ENCODE peak calls at places on chromosomes 12 and 14, in nine cellular contexts. One of them, this sample, is unnamed.

GRCh38 chr12:93484315-93484981 is 17.1 kb downstream of the MRPL42 start:
- DNase-seq in Daoy: peak; percentile 54
- DNase-seq in GDM1: no peak
- DNase-seq in WTC11: no peak
- DNase-seq in tibial nerve: no peak
- DNase-seq in GM20000: no peak
- DNase-seq in Caki2: no peak
- DNase-seq in gastrocnemius medialis: no peak
- DNase-seq in CMK: no peak
- DNase-seq in this sample: no peak

GRCh38 chr12:52515927-52516831 is 4.0 kb downstream of the KRT5 start:
- DNase-seq in GM20000: no peak
- DNase-seq in GDM1: no peak
- DNase-seq in CMK: no peak
- DNase-seq in gastrocnemius medialis: no peak
- DNase-seq in WTC11: no peak
- DNase-seq in Daoy: peak; percentile 65
- DNase-seq in Caki2: no peak
- DNase-seq in tibial nerve: peak; percentile 4
- DNase-seq in this sample: no peak

GRCh38 chr12:59080101-59080500 is 159.8 kb upstream of the LRIG3 start:
- DNase-seq in gastrocnemius medialis: no peak
- DNase-seq in GM20000: no peak
- DNase-seq in GDM1: no peak
- DNase-seq in Caki2: no peak
- DNase-seq in Daoy: no peak
- DNase-seq in WTC11: no peak
- DNase-seq in CMK: no peak
- DNase-seq in tibial nerve: no peak
- DNase-seq in this sample: no peak

GRCh38 chr12:109871678-109872314 is 8.5 kb downstream of the GLTP start:
- DNase-seq in gastrocnemius medialis: no peak
- DNase-seq in Daoy: no peak
- DNase-seq in CMK: no peak
- DNase-seq in GM20000: no peak
- DNase-seq in Caki2: no peak
- DNase-seq in tibial nerve: no peak
- DNase-seq in WTC11: no peak
- DNase-seq in GDM1: no peak
- DNase-seq in this sample: no peak

GRCh38 chr12:1935700-1936378 is 17.4 kb upstream of the CACNA2D4 start:
- DNase-seq in CMK: no peak
- DNase-seq in GM20000: no peak
- DNase-seq in tibial nerve: no peak
- DNase-seq in gastrocnemius medialis: no peak
- DNase-seq in Caki2: no peak
- DNase-seq in WTC11: no peak
- DNase-seq in Daoy: peak; percentile 1
- DNase-seq in GDM1: no peak
- DNase-seq in this sample: peak; percentile 13

GRCh38 chr12:47797432-47797831 is 22.3 kb downstream of the HDAC7 start:
- DNase-seq in WTC11: peak; percentile 69
- DNase-seq in tibial nerve: no peak
- DNase-seq in CMK: no peak
- DNase-seq in GM20000: peak; percentile 84
- DNase-seq in gastrocnemius medialis: no peak
- DNase-seq in GDM1: no peak
- DNase-seq in Daoy: peak; percentile 41
- DNase-seq in Caki2: peak; percentile 37
- DNase-seq in this sample: no peak

GRCh38 chr14:103561381-103562134 is 899 bp downstream of the BAG5 start:
- DNase-seq in tibial nerve: no peak
- DNase-seq in Caki2: no peak
- DNase-seq in WTC11: no peak
- DNase-seq in GM20000: peak; percentile 77
- DNase-seq in CMK: peak; percentile 35
- DNase-seq in GDM1: peak; percentile 27
- DNase-seq in Daoy: peak; percentile 64
- DNase-seq in gastrocnemius medialis: no peak
- DNase-seq in this sample: peak; percentile 47

GRCh38 chr12:3141339-3142321 is 64.5 kb downstream of the TSPAN9 start:
- DNase-seq in tibial nerve: no peak
- DNase-seq in GM20000: no peak
- DNase-seq in WTC11: no peak
- DNase-seq in GDM1: no peak
- DNase-seq in gastrocnemius medialis: no peak
- DNase-seq in CMK: no peak
- DNase-seq in Daoy: no peak
- DNase-seq in Caki2: no peak
- DNase-seq in this sample: no peak

GRCh38 chr14:69535230-69535848 is 39.3 kb downstream of the CCDC177 start:
- DNase-seq in gastrocnemius medialis: no peak
- DNase-seq in GDM1: no peak
- DNase-seq in CMK: no peak
- DNase-seq in GM20000: no peak
- DNase-seq in tibial nerve: peak; percentile 16
- DNase-seq in Daoy: peak; percentile 63
- DNase-seq in Caki2: peak; percentile 21
- DNase-seq in WTC11: peak; percentile 75
- DNase-seq in this sample: no peak

GRCh38 chr12:19572920-19573558 is 133.7 kb downstream of the AEBP2 start:
- DNase-seq in GDM1: no peak
- DNase-seq in gastrocnemius medialis: no peak
- DNase-seq in CMK: peak; percentile 15
- DNase-seq in tibial nerve: no peak
- DNase-seq in Daoy: peak; percentile 51
- DNase-seq in WTC11: peak; percentile 57
- DNase-seq in Caki2: peak; percentile 13
- DNase-seq in GM20000: peak; percentile 25
- DNase-seq in this sample: peak; percentile 24

GRCh38 chr12:22856120-22856699 is 231.2 kb downstream of the ETNK1 start:
- DNase-seq in gastrocnemius medialis: no peak
- DNase-seq in GM20000: peak; percentile 10
- DNase-seq in Daoy: no peak
- DNase-seq in Caki2: peak; percentile 10
- DNase-seq in CMK: no peak
- DNase-seq in tibial nerve: no peak
- DNase-seq in WTC11: no peak
- DNase-seq in GDM1: no peak
- DNase-seq in this sample: no peak

GRCh38 chr12:83945871-83946270 is 966.7 kb downstream of the SLC6A15 start:
- DNase-seq in gastrocnemius medialis: no peak
- DNase-seq in Caki2: no peak
- DNase-seq in WTC11: no peak
- DNase-seq in tibial nerve: no peak
- DNase-seq in CMK: no peak
- DNase-seq in GM20000: no peak
- DNase-seq in Daoy: no peak
- DNase-seq in GDM1: no peak
- DNase-seq in this sample: no peak

GRCh38 chr12:103924761-103925641 is 5.2 kb upstream of the HSP90B1 start:
- DNase-seq in Caki2: peak; percentile 46
- DNase-seq in CMK: no peak
- DNase-seq in GM20000: peak; percentile 57
- DNase-seq in WTC11: no peak
- DNase-seq in GDM1: no peak
- DNase-seq in gastrocnemius medialis: peak; percentile 38
- DNase-seq in Daoy: peak; percentile 96
- DNase-seq in tibial nerve: no peak
- DNase-seq in this sample: no peak

GRCh38 chr14:70822706-70823185 is 13.4 kb upstream of the MAP3K9 start:
- DNase-seq in Caki2: peak; percentile 19
- DNase-seq in WTC11: peak; percentile 87
- DNase-seq in tibial nerve: no peak
- DNase-seq in GDM1: no peak
- DNase-seq in GM20000: no peak
- DNase-seq in gastrocnemius medialis: no peak
- DNase-seq in Daoy: peak; percentile 65
- DNase-seq in CMK: no peak
- DNase-seq in this sample: peak; percentile 22

GRCh38 chr14:52422650-52423356 is 108.7 kb downstream of the PTGER2 start:
- DNase-seq in Daoy: no peak
- DNase-seq in tibial nerve: no peak
- DNase-seq in Caki2: no peak
- DNase-seq in gastrocnemius medialis: no peak
- DNase-seq in CMK: no peak
- DNase-seq in GDM1: no peak
- DNase-seq in GM20000: no peak
- DNase-seq in WTC11: no peak
- DNase-seq in this sample: no peak

GRCh38 chr12:109818900-109819500 is 14.2 kb downstream of the TRPV4 start:
- DNase-seq in GM20000: no peak
- DNase-seq in WTC11: no peak
- DNase-seq in CMK: no peak
- DNase-seq in GDM1: no peak
- DNase-seq in tibial nerve: no peak
- DNase-seq in gastrocnemius medialis: no peak
- DNase-seq in Caki2: no peak
- DNase-seq in Daoy: peak; percentile 61
- DNase-seq in this sample: no peak

GRCh38 chr12:21757665-21758064 is 16.8 kb downstream of the KCNJ8 start:
- DNase-seq in Caki2: no peak
- DNase-seq in GDM1: no peak
- DNase-seq in tibial nerve: no peak
- DNase-seq in WTC11: no peak
- DNase-seq in GM20000: no peak
- DNase-seq in gastrocnemius medialis: no peak
- DNase-seq in CMK: no peak
- DNase-seq in Daoy: no peak
- DNase-seq in this sample: no peak

GRCh38 chr12:4379410-4379809 is at the start of gene FGF23:
- DNase-seq in WTC11: peak; percentile 84
- DNase-seq in GM20000: no peak
- DNase-seq in tibial nerve: no peak
- DNase-seq in Caki2: no peak
- DNase-seq in CMK: no peak
- DNase-seq in gastrocnemius medialis: no peak
- DNase-seq in Daoy: peak; percentile 68
- DNase-seq in GDM1: no peak
- DNase-seq in this sample: no peak

GRCh38 chr12:21065845-21066244 is 65.1 kb upstream of the SLCO1B1 start:
- DNase-seq in Daoy: peak; percentile 1
- DNase-seq in Caki2: peak; percentile 2
- DNase-seq in gastrocnemius medialis: no peak
- DNase-seq in GM20000: no peak
- DNase-seq in tibial nerve: no peak
- DNase-seq in CMK: no peak
- DNase-seq in GDM1: no peak
- DNase-seq in WTC11: peak; percentile 12
- DNase-seq in this sample: no peak

GRCh38 chr12:115354007-115354452 is 670.1 kb upstream of the TBX3 start:
- DNase-seq in Daoy: peak; percentile 95
- DNase-seq in GM20000: no peak
- DNase-seq in CMK: no peak
- DNase-seq in tibial nerve: peak; percentile 75
- DNase-seq in Caki2: peak; percentile 81
- DNase-seq in WTC11: no peak
- DNase-seq in GDM1: no peak
- DNase-seq in gastrocnemius medialis: peak; percentile 32
- DNase-seq in this sample: peak; percentile 89

This sample was measured in uterus.